ENCODE peak calls at places on chromosome 9, in five cellular contexts. One of them, this sample, is unnamed. For H3K36me3, the result is how much of the 10 kb centered on the place peaks cover.

GRCh38 chr9:19642256-19642655 is 146.6 kb downstream of the SLC24A2 start:
- DNase-seq in fibroblast of lung: no peak
- DNase-seq in cardiac muscle cell: no peak
- DNase-seq in heart right ventricle: no peak
- DNase-seq in heart left ventricle: no peak
- DNase-seq in this sample: no peak

GRCh38 chr9:103514767-103515166 is 519.6 kb downstream of the CYLC2 start:
- DNase-seq in fibroblast of lung: no peak
- DNase-seq in cardiac muscle cell: no peak
- DNase-seq in heart right ventricle: no peak
- DNase-seq in heart left ventricle: no peak
- DNase-seq in this sample: no peak

GRCh38 chr9:81650836-81651545 is 38.4 kb downstream of the TLE1 start:
- DNase-seq in fibroblast of lung: no peak
- DNase-seq in cardiac muscle cell: no peak
- DNase-seq in heart right ventricle: no peak
- DNase-seq in heart left ventricle: no peak
- DNase-seq in this sample: no peak

GRCh38 chr9:100099722-100100042 is 639 bp downstream of the INVS start:
- DNase-seq in fibroblast of lung: no peak
- DNase-seq in cardiac muscle cell: peak
- DNase-seq in heart right ventricle: no peak
- DNase-seq in heart left ventricle: peak
- DNase-seq in this sample: no peak

GRCh38 chr9:101758300-101758930 is 20.0 kb upstream of the GRIN3A start:
- DNase-seq in fibroblast of lung: no peak
- DNase-seq in cardiac muscle cell: no peak
- DNase-seq in heart right ventricle: no peak
- DNase-seq in heart left ventricle: no peak
- DNase-seq in this sample: no peak

GRCh38 chr9:91210318-91210717 is 151.4 kb downstream of the AUH start:
- DNase-seq in fibroblast of lung: peak
- DNase-seq in cardiac muscle cell: no peak
- DNase-seq in heart right ventricle: no peak
- DNase-seq in heart left ventricle: no peak
- DNase-seq in this sample: no peak

GRCh38 chr9:101387871-101388506 is 3.2 kb upstream of the BAAT start:
- DNase-seq in fibroblast of lung: peak
- DNase-seq in cardiac muscle cell: peak
- DNase-seq in heart right ventricle: no peak
- DNase-seq in heart left ventricle: no peak
- DNase-seq in this sample: peak

GRCh38 chr9:101995231-101995630 is 256.8 kb upstream of the GRIN3A start:
- DNase-seq in fibroblast of lung: no peak
- DNase-seq in cardiac muscle cell: no peak
- DNase-seq in heart right ventricle: no peak
- DNase-seq in heart left ventricle: no peak
- DNase-seq in this sample: peak

GRCh38 chr9:77421506-77422265 is 226.4 kb downstream of the GNA14 start:
- DNase-seq in fibroblast of lung: no peak
- DNase-seq in cardiac muscle cell: no peak
- DNase-seq in heart right ventricle: no peak
- DNase-seq in heart left ventricle: no peak
- DNase-seq in this sample: no peak

GRCh38 chr9:122392714-122393113 is 21.9 kb downstream of the PTGS1 start:
- DNase-seq in fibroblast of lung: no peak
- DNase-seq in cardiac muscle cell: no peak
- DNase-seq in heart right ventricle: no peak
- DNase-seq in heart left ventricle: no peak
- DNase-seq in this sample: no peak

GRCh38 chr9:79731483-79731882 is 159.7 kb downstream of the TLE4 start:
- DNase-seq in fibroblast of lung: no peak
- DNase-seq in cardiac muscle cell: no peak
- DNase-seq in heart right ventricle: no peak
- DNase-seq in heart left ventricle: no peak
- DNase-seq in this sample: no peak

GRCh38 chr9:131393622-131394463 is at the start of gene PRRC2B:
- DNase-seq in fibroblast of lung: peak
- DNase-seq in cardiac muscle cell: peak
- DNase-seq in heart right ventricle: peak
- DNase-seq in heart left ventricle: peak
- DNase-seq in this sample: no peak

GRCh38 chr9:68560131-68560844 is 19.6 kb upstream of the TMEM252 start:
- DNase-seq in fibroblast of lung: peak
- DNase-seq in cardiac muscle cell: peak
- DNase-seq in heart right ventricle: peak
- DNase-seq in heart left ventricle: peak
- DNase-seq in this sample: no peak

GRCh38 chr9:97694768-97695167 is 2.4 kb downstream of the XPA start:
- DNase-seq in fibroblast of lung: no peak
- DNase-seq in cardiac muscle cell: no peak
- DNase-seq in heart right ventricle: no peak
- DNase-seq in heart left ventricle: no peak
- DNase-seq in this sample: no peak

GRCh38 chr9:14326264-14326826 is 12.4 kb upstream of the NFIB start:
- DNase-seq in fibroblast of lung: peak
- DNase-seq in cardiac muscle cell: no peak
- DNase-seq in heart right ventricle: no peak
- DNase-seq in heart left ventricle: no peak
- DNase-seq in this sample: no peak

GRCh38 chr9:76688471-76689238 is 75.6 kb upstream of the PCA3 start:
- DNase-seq in fibroblast of lung: no peak
- DNase-seq in cardiac muscle cell: no peak
- DNase-seq in heart right ventricle: no peak
- DNase-seq in heart left ventricle: no peak
- DNase-seq in this sample: no peak

GRCh38 chr9:6413365-6414263 is 615 bp downstream of the UHRF2 start:
- DNase-seq in fibroblast of lung: no peak
- DNase-seq in cardiac muscle cell: peak
- DNase-seq in heart right ventricle: peak
- DNase-seq in heart left ventricle: no peak
- DNase-seq in this sample: no peak

GRCh38 chr9:89496645-89497044 is 1.3 kb downstream of the SEMA4D start:
- DNase-seq in fibroblast of lung: no peak
- DNase-seq in cardiac muscle cell: no peak
- DNase-seq in heart right ventricle: no peak
- DNase-seq in heart left ventricle: no peak
- DNase-seq in this sample: no peak

GRCh38 chr9:129182625-129183494 is 4.8 kb upstream of the IER5L start:
- DNase-seq in fibroblast of lung: no peak
- DNase-seq in cardiac muscle cell: peak
- DNase-seq in heart right ventricle: peak
- DNase-seq in heart left ventricle: no peak
- DNase-seq in this sample: no peak

GRCh38 chr9:107836300-107836699 is 346.7 kb upstream of the KLF4 start:
- DNase-seq in fibroblast of lung: no peak
- DNase-seq in cardiac muscle cell: no peak
- DNase-seq in heart right ventricle: no peak
- DNase-seq in heart left ventricle: no peak
- DNase-seq in this sample: no peak

DNA sequence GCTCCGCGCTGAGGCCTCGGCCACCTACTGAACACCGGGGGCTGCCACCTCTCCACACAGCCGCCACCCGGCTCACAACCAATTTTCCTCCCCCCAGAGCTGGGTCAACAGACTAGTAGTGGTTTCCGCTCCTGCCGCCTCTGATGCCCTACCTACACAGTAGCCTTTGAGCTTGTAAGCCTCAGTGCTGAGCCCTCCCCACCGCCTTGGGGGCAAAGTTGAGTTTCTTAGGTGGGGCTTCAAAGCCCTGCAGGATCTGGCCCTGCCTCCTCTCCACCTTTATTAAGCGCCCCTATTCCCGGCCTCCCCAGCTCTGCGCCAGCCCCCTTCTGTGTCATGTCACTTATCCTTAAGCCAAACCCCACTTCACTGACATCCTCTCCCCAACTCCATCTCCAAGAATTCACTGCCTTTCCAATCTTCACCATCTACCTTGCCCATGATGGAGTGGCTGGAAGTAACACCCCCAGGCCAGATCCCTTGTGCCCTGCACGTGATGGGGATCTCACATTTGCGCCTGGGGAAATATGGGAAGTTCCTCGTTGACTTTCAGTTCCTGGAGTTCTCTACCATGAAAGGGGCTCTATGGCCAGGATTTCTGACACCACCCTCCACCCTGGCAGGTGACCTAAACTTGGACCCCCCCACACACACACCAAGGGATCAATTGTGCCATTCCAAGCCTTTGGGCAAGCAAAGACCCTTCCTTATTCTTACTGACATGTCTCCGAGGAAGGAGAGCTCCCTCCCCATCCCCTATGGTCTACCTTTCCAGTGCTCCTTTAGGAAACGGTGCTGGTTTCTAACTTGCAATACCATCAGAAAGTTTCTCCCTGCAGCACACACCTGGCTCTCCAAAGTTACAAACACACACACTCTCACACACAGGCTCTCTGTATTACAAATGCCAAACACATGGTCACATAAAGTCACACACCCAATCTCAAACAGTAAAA is 2.7 kb upstream of the CNTFR start:
- DNase-seq in fibroblast of lung: no peak
- DNase-seq in cardiac muscle cell: no peak
- DNase-seq in heart right ventricle: no peak
- DNase-seq in heart left ventricle: no peak
- DNase-seq in this sample: no peak
- TF ChIP-seq CTCF in fibroblast of lung: no peak
- TF ChIP-seq CTCF in cardiac muscle cell: no peak
- TF ChIP-seq CTCF in heart right ventricle: no peak
- TF ChIP-seq CTCF in heart left ventricle: no peak
- TF ChIP-seq CTCF in this sample: no peak

GRCh38 chr9:135801070-135801469 is 99.1 kb downstream of the KCNT1 start:
- DNase-seq in fibroblast of lung: no peak
- DNase-seq in cardiac muscle cell: no peak
- DNase-seq in heart right ventricle: no peak
- DNase-seq in heart left ventricle: no peak
- DNase-seq in this sample: no peak
- H3K4me3 ChIP-seq in fibroblast of lung: no peak
- H3K4me3 ChIP-seq in cardiac muscle cell: no peak
- H3K4me3 ChIP-seq in heart right ventricle: no peak
- H3K4me3 ChIP-seq in heart left ventricle: no peak
- H3K4me3 ChIP-seq in this sample: no peak

DNA sequence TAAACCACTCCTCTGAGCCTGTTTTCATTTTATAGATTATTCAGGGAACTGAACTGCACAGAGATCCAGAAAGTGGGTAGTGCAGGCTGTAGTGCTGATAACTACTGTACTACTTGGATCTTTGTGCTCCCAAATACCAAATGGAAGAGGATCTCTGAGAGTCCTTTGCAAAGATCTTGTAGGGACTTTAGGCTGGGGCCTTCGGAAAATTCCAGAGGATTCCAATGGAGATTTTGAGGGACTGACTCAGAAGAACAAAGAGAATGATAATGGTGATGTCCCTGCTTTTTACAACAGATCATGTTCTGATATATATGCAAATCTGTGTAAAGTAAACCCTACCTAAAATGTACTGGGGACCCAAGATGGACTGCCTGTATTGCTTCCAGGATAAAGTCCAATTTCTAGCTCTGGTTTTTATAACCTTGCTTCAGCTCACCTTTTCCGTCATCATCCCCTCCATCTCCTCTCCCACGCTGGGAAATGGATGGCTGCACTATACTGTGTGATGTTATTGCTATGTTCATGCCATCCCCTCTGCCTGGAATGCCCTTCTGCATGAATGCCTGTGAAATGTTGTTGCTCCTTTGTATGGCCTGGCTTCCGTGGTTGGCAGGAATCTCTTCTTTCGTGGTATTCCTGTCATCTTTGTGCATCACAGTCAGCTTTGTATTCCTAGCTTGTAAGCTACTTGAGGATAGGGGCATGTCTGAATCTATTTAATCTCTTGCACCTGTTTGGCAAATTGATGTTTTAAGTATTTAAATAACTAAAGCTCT is 9.7 kb upstream of the PSMD5 start:
- DNase-seq in fibroblast of lung: no peak
- DNase-seq in cardiac muscle cell: no peak
- DNase-seq in heart right ventricle: no peak
- DNase-seq in heart left ventricle: no peak
- DNase-seq in this sample: peak
- H3K36me3 ChIP-seq in fibroblast of lung: under half
- H3K36me3 ChIP-seq in cardiac muscle cell: under half
- H3K36me3 ChIP-seq in heart right ventricle: half or more
- H3K36me3 ChIP-seq in heart left ventricle: half or more
- H3K36me3 ChIP-seq in this sample: under half

GRCh38 chr9:95461448-95462381 is 55.1 kb downstream of the PTCH1 start:
- DNase-seq in fibroblast of lung: no peak
- DNase-seq in cardiac muscle cell: no peak
- DNase-seq in heart right ventricle: no peak
- DNase-seq in heart left ventricle: no peak
- DNase-seq in this sample: no peak
- TF ChIP-seq CTCF in fibroblast of lung: no peak
- TF ChIP-seq CTCF in cardiac muscle cell: no peak
- TF ChIP-seq CTCF in heart right ventricle: no peak
- TF ChIP-seq CTCF in heart left ventricle: no peak
- TF ChIP-seq CTCF in this sample: no peak

GRCh38 chr9:33288828-33289483 is 1.4 kb upstream of the NFX1 start:
- DNase-seq in fibroblast of lung: no peak
- DNase-seq in cardiac muscle cell: no peak
- DNase-seq in heart right ventricle: peak
- DNase-seq in heart left ventricle: peak
- DNase-seq in this sample: no peak
- H3K4me3 ChIP-seq in fibroblast of lung: no peak
- H3K4me3 ChIP-seq in cardiac muscle cell: no peak
- H3K4me3 ChIP-seq in heart right ventricle: no peak
- H3K4me3 ChIP-seq in heart left ventricle: no peak
- H3K4me3 ChIP-seq in this sample: peak

DNA sequence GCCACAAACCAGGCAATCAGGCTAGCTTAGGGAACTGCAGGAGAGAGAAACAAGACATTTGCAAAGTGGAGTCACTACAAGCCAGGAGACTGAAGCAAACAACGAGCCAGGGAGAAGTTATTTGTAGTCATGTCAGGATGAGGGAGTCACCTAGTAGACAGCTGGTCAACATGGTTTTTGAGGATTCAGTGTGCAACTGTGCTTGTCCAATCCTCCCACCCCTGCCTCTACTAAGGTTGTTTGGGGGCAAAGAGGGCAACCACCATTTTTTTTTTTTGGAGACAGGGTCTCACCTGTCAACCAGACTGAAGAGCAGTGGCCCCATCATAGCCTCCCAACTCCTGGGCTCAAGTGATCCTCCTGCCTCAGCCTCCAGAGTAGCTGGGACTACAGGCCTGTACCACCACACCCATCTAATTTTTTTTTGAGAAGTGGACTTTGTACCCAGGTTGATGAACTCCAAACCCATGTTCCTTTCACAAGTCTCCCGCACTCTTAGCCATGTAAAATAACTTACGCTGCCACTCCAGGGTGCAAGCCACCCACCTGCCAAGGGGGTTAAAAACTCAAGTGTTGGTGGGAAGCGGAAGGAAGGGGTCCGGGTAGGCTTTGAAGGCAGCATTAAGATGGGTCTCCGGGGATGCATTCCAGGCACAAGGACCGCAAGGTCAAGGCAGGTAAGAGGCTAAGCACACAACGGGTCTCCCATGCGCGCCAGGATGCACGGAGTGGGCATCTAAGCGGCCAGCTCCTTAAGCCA is 995 bp downstream of the RPL35 start:
- DNase-seq in fibroblast of lung: no peak
- DNase-seq in cardiac muscle cell: no peak
- DNase-seq in heart right ventricle: no peak
- DNase-seq in heart left ventricle: no peak
- DNase-seq in this sample: no peak
- H3K36me3 ChIP-seq in fibroblast of lung: under half
- H3K36me3 ChIP-seq in cardiac muscle cell: under half
- H3K36me3 ChIP-seq in heart right ventricle: half or more
- H3K36me3 ChIP-seq in heart left ventricle: under half
- H3K36me3 ChIP-seq in this sample: under half